ENCODE peak calls at places on chromosome 17, in seven cellular contexts. J, Z, P, X, D, W and R are unnamed samples.

GRCh38 chr17:19447085-19447583 is 36.1 kb downstream of the RNF112 start:
- DNase-seq in Z (no peak), J (peak), P (peak), D (peak), X (peak), W (peak), R (peak)

GRCh38 chr17:54111576-54111975 is 288.8 kb downstream of the KIF2B start:
- DNase-seq in Z (no peak), D (no peak), J (no peak), P (no peak), W (no peak), X (no peak), R (no peak)

GRCh38 chr17:14014647-14015046 is 54.7 kb upstream of the COX10 start:
- DNase-seq in D (no peak), P (no peak), Z (no peak), J (peak), W (no peak), X (no peak), R (no peak)

GRCh38 chr17:49589556-49589885 is 13.8 kb downstream of the NXPH3 start:
- DNase-seq in X (no peak), W (no peak), J (no peak), D (no peak), P (no peak), Z (no peak), R (no peak)

GRCh38 chr17:73338050-73338491 is 26.3 kb upstream of the CDC42EP4 start:
- DNase-seq in P (peak), X (no peak), J (peak), W (peak), D (peak), Z (no peak), R (no peak)

GRCh38 chr17:39018267-39019134 is 51.3 kb upstream of the FBXO47 start:
- DNase-seq in P (no peak), D (no peak), W (no peak), Z (no peak), X (no peak), J (no peak), R (peak)

GRCh38 chr17:34626141-34626681 is 46.8 kb downstream of the TMEM132E start:
- DNase-seq in X (peak), W (no peak), D (no peak), J (no peak), Z (no peak), P (no peak), R (no peak)

GRCh38 chr17:5816491-5816890 is 232.2 kb upstream of the NLRP1 start:
- DNase-seq in J (no peak), P (no peak), Z (no peak), X (no peak), D (peak), W (no peak), R (no peak)

GRCh38 chr17:45131616-45132301 is 556 bp downstream of the PLCD3 start:
- DNase-seq in W (peak), Z (peak), J (no peak), D (no peak), P (peak), X (peak), R (no peak)

GRCh38 chr17:4235372-4236279 is 28.2 kb downstream of the ANKFY1 start:
- DNase-seq in X (no peak), D (no peak), Z (no peak), P (no peak), J (peak), W (peak), R (no peak)

GRCh38 chr17:38440614-38441397 is 12.5 kb downstream of the ARHGAP23 start:
- DNase-seq in W (no peak), X (no peak), Z (no peak), D (no peak), P (no peak), J (no peak), R (no peak)

GRCh38 chr17:13420294-13421277 is 181.1 kb downstream of the HS3ST3A1 start:
- DNase-seq in D (no peak), P (no peak), X (peak), Z (no peak), J (peak), W (peak), R (no peak)

GRCh38 chr17:1643293-1643998 is 2.1 kb downstream of the SCARF1 start:
- DNase-seq in X (peak), P (no peak), Z (peak), W (no peak), J (no peak), D (no peak), R (no peak)

GRCh38 chr17:34571428-34572130 is 7.8 kb upstream of the TMEM132E start:
- DNase-seq in W (no peak), J (no peak), P (no peak), D (no peak), Z (peak), X (no peak), R (peak)

GRCh38 chr17:13429201-13429600 is 172.5 kb downstream of the HS3ST3A1 start:
- DNase-seq in D (peak), P (no peak), W (peak), X (no peak), Z (no peak), J (peak), R (no peak)

GRCh38 chr17:29069526-29070041 is 26.6 kb downstream of the PIPOX start:
- DNase-seq in P (no peak), J (no peak), Z (no peak), D (no peak), W (no peak), X (no peak), R (no peak)

GRCh38 chr17:39688945-39689344 is 1.1 kb upstream of the PGAP3 start:
- DNase-seq in X (no peak), W (no peak), J (no peak), D (no peak), P (no peak), Z (no peak), R (no peak)

GRCh38 chr17:82881900-82882714 is 42.3 kb upstream of the ZNF750 start:
- DNase-seq in P (no peak), Z (peak), X (no peak), J (peak), W (no peak), D (no peak), R (no peak)

GRCh38 chr17:33369876-33370275 is 76.8 kb upstream of the ASIC2 start:
- DNase-seq in X (no peak), P (no peak), Z (no peak), D (no peak), W (no peak), J (no peak), R (no peak)
- H3K4me3 ChIP-seq in X (no peak), P (no peak), Z (no peak), D (no peak), W (no peak), J (no peak), R (no peak)

DNA sequence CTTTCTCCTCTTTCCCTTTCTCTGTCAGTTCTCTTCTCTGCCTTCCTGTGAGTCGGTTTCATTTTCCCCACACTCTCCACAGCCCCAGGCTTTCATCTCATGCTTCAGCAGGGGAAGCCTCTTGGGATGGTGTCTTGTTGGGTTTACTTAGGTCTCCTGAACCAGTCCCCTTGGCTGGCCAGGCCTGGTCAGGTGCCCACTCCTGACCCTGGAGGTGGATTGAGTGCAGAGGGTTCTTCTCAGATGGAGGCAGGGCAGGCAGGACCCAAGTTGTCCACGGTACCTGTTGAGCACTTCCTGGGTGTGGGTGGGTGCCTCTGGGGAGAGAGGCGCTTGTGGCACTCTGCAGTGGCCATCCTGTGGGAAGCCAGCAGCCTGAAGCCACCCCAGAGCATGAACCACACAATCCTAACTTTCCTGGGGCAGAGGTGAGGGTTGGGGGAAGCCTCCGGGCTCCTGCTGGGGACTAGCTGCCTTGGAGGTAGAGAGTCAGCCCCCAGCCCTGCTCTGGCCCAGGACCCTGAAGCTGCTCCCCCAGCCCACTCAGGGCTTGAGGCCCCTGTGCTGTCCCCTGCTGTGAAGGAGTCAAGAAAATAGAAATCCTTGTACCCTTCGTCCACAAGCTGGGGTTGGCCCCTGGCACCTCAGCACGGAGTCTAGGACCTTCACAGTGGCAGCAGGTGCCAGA is 2.0 kb upstream of the RAP1GAP2 start:
- DNase-seq in D (no peak), X (no peak), J (no peak), Z (no peak), P (no peak), W (no peak), R (peak)
- H3K4me3 ChIP-seq in D (no peak), X (no peak), J (no peak), Z (no peak), P (no peak), W (no peak), R (peak)

DNA sequence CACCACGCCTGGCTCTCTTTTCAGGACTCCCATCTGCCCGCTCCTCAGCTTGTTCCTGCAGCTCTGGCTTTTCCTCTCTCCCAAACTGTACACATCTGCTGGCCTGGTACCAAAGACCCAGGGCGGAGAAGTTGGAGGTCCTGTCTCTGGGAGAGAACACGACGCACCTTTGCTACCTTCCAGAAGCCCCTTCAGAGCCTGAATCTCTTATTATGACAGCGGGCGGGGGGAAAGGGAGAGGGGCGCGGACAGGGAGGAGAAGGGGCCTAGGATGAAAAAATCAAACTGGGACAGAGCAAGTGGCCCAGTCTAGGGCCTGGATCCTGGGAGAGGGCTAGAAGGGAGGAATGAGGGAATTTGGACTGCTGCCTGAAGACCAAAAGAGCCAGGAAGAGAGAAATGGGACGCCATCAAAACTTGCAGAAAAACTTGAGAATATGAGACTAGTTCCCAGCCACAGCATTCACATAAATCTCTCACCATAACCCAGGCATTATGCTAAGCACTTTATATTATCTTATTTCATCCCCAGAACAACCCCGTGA is 2.5 kb upstream of the PER1 start:
- DNase-seq in P (no peak), Z (no peak), X (no peak), W (peak), J (peak), D (no peak), R (no peak)
- H3K4me3 ChIP-seq in P (peak), Z (peak), X (peak), W (peak), J (peak), D (no peak), R (no peak)

GRCh38 chr17:43019418-43019817 is 2.8 kb downstream of the VAT1 start:
- DNase-seq in X (no peak), Z (no peak), W (peak), J (peak), P (no peak), D (no peak), R (no peak)
- H3K4me3 ChIP-seq in X (no peak), Z (no peak), W (peak), J (peak), P (no peak), D (no peak), R (peak)

DNA sequence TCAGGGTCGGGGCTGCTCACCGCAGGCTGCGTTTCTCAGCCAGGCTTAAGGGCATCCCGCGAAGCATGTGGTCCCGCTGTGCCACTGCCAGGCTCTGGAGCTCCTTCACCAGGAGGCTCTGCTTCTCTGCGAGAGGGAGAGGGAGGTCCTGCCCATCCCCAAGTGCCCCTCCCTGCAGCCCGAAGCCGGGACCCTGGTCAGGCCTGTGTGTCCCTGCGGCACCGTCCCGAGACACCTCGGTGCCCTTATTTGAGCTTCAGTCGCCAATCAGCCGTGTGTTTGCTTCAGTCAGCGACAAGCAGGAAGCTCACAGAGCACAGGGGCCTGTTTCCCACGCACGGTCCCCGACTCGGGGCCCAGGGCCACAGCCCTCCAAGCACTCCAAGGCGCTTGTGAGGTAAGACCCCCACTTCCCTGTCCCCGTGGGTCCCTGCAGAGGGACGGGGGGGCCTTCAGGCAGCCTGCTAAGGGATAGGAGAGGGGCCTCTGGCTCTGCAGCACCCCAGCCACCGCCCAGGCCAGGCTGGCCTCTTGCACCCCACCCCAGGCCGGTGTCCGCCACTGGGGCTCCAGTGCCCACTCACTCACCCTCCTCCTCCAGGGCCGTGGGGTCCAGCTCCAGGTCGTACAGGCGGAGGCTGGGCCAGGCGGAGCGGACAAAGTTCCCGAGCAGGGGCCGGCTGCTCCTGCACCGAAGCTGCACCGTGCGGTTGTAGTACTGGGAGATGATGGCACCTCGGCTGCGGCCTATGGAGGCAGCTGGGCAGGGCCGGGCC is 3.2 kb downstream of the TMC6 start:
- DNase-seq in P (no peak), Z (no peak), J (no peak), W (no peak), X (no peak), D (no peak), R (no peak)
- H3K4me3 ChIP-seq in P (no peak), Z (no peak), J (no peak), W (no peak), X (no peak), D (no peak), R (no peak)

GRCh38 chr17:27751622-27752490 is 48.5 kb downstream of the NOS2 start:
- DNase-seq in P (no peak), J (no peak), X (no peak), W (no peak), Z (peak), D (no peak), R (no peak)
- H3K4me3 ChIP-seq in P (no peak), J (no peak), X (no peak), W (no peak), Z (no peak), D (no peak), R (no peak)

DNA sequence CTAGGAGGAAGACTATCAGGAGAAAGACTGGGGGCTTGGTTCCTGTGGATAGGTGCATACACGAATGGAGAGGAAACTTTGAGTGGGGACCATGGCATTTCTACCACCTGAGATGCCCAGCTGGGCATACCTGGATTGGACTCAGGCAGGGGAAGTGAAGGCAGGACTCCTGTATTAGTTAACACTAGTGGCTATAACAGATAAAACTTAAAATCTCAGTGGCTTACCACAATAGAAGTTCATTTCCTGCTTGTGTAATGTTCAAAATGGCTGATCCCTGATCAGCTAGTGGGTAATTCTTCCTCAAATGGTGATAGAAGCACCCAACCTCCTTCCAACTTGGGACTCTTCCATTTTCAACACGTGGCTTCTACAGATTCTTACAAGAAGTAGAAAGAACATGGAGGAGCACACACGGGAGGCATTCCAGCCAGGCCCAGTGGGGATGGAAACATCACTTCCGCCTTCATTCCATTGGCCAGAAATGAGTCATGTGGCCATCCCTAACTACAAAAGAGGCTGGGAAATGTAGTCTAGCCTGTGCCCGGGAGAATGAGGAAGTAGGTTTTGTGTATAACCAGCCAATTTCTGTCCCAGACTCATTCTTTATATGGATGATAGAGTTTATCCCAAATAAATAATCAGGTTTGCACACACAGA is 112.1 kb downstream of the UTP18 start:
- DNase-seq in X (peak), W (peak), J (peak), D (no peak), Z (no peak), P (no peak), R (peak)
- H3K4me3 ChIP-seq in X (no peak), W (peak), J (peak), D (no peak), Z (no peak), P (no peak), R (peak)

GRCh38 chr17:17559164-17559563 is 32.3 kb downstream of the PEMT start:
- DNase-seq in W (no peak), Z (no peak), X (no peak), J (no peak), P (no peak), D (no peak), R (no peak)
- H3K4me3 ChIP-seq in W (no peak), Z (no peak), X (no peak), J (no peak), P (no peak), D (no peak), R (no peak)